ENCODE peak calls at places on chromosomes 6 and 20, in four cellular contexts. R, B, C and O are unnamed samples.

GRCh38 chr6:16253399-16254144 is 15.2 kb downstream of the GMPR start:
- DNase-seq in B (no peak), C (no peak), R (no peak), O (no peak)

GRCh38 chr6:163491901-163492300 is 77.4 kb downstream of the QKI start:
- DNase-seq in B (no peak), C (no peak), R (no peak), O (no peak)

GRCh38 chr20:60046860-60047259 is 88.6 kb downstream of the CDH26 start:
- DNase-seq in B (no peak), C (no peak), R (no peak), O (no peak)

GRCh38 chr6:45647341-45648138 is 269.8 kb upstream of the SUPT3H start:
- DNase-seq in R (no peak), B (no peak), C (no peak), O (no peak)

GRCh38 chr6:14369717-14370116 is 252.1 kb downstream of the CD83 start:
- DNase-seq in R (no peak), C (no peak), B (no peak), O (no peak)

GRCh38 chr6:79687759-79688158 is 56.6 kb downstream of the SH3BGRL2 start:
- DNase-seq in C (no peak), R (peak), B (no peak), O (no peak)

GRCh38 chr6:139323511-139324445 is 32.0 kb upstream of the TXLNB start:
- DNase-seq in R (peak), B (no peak), C (no peak), O (peak)

GRCh38 chr6:112298021-112298745 is 43.8 kb upstream of the LAMA4 start:
- DNase-seq in B (no peak), R (no peak), C (no peak), O (no peak)

GRCh38 chr6:137044366-137045220 is at the start of gene IL20RA:
- DNase-seq in B (no peak), C (no peak), R (no peak), O (peak)

GRCh38 chr6:135170238-135170637 is 10.9 kb upstream of the MYB start:
- DNase-seq in C (no peak), R (no peak), B (no peak), O (no peak)

GRCh38 chr20:17614176-17614811 is 44.4 kb downstream of the DSTN start:
- DNase-seq in B (no peak), C (no peak), R (no peak), O (peak)

GRCh38 chr6:28985396-28986164 is 19.5 kb downstream of the ZNF311 start:
- DNase-seq in R (peak), C (peak), B (no peak), O (peak)

GRCh38 chr6:143279385-143279784 is 171.1 kb downstream of the ADAT2 start:
- DNase-seq in R (peak), C (no peak), B (no peak), O (peak)
- TF ChIP-seq NRF1 in R (no peak), C (no peak), B (no peak), O (no peak)

GRCh38 chr20:51419236-51419635 is 123.3 kb downstream of the NFATC2 start:
- DNase-seq in R (peak), C (no peak), B (no peak), O (no peak)

GRCh38 chr20:51419646-51420045 is 122.9 kb downstream of the NFATC2 start:
- DNase-seq in B (no peak), C (no peak), R (no peak), O (no peak)

GRCh38 chr20:51417245-51417560 is 125.3 kb downstream of the NFATC2 start:
- DNase-seq in B (no peak), C (no peak), R (no peak), O (no peak)

GRCh38 chr20:51416532-51417244 is 125.8 kb downstream of the NFATC2 start:
- DNase-seq in C (no peak), B (no peak), R (no peak), O (no peak)

DNA sequence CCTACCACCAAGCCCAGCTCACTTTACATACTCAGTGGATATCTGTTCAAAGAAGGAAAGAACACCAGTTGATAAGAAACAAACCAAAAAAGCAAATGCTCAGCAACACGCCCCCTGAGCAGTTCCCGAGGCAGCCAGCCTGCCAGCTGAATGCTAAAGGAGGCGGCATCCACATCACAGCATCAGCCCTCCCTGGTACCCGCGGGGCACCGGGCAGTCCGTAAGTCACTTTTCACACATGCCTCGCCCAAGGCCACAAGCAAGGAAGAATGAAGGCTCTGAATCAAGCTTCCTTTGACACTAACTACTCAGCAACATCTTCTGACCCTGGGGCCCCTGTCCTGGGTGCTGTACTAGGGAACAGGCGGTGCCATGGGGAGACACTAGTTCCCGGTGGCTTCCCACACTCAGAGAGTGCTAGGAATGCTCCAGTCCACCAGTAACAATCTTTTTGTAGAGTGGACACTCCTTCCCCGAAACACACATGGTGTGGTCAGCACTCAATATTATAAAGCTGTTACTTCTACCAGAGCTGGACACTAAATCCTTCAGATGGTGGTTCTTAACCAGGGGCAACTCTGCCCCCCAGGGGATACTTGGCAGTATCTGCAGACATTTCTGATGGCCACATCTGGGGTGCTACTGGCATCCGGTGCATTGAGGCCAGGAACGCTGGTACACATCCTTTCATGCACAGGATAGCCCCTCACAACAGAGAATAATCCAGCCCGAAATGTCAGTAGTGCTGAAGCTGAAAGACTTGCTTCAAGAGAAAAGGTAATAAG is 124.6 kb downstream of the NFATC2 start:
- DNase-seq in C (no peak), R (no peak), B (no peak), O (no peak)
- TF ChIP-seq NRF1 in C (no peak), R (no peak), B (no peak), O (no peak)

GRCh38 chr20:50625986-50626677 is 65.2 kb downstream of the RIPOR3 start:
- DNase-seq in C (no peak), B (no peak), R (peak), O (peak)
- TF ChIP-seq NRF1 in C (no peak), B (no peak), R (no peak), O (no peak)

GRCh38 chr6:168971549-168971948 is 282.1 kb downstream of the THBS2 start:
- DNase-seq in R (no peak), B (no peak), C (no peak), O (no peak)

GRCh38 chr6:168964138-168964892 is 289.3 kb downstream of the THBS2 start:
- DNase-seq in R (no peak), B (no peak), C (no peak), O (no peak)

GRCh38 chr6:168967556-168967955 is 286.1 kb downstream of the THBS2 start:
- DNase-seq in C (no peak), B (no peak), R (no peak), O (no peak)

GRCh38 chr6:168968801-168969200 is 284.8 kb downstream of the THBS2 start:
- DNase-seq in C (no peak), R (no peak), B (no peak), O (no peak)

DNA sequence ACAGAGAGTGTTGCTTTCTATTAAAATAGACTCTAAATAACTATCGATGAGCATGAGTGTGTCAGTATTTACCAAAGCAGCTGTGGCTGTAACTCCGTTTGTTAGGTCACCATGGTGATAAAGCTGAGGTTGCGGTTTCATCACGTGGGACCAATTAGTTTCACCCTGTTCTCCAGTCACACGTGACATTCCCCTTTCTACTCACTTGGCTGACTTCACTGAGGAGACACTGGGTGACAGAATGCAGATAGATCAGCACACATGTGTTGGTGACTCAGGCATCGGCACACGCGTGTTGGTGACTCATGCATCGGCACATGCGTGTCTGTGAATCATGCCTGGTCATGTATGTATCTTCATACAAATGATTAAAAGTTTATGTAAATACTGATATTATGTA is 285.4 kb downstream of the THBS2 start:
- DNase-seq in B (no peak), R (peak), C (no peak), O (no peak)
- TF ChIP-seq NRF1 in B (no peak), R (no peak), C (no peak), O (no peak)

DNA sequence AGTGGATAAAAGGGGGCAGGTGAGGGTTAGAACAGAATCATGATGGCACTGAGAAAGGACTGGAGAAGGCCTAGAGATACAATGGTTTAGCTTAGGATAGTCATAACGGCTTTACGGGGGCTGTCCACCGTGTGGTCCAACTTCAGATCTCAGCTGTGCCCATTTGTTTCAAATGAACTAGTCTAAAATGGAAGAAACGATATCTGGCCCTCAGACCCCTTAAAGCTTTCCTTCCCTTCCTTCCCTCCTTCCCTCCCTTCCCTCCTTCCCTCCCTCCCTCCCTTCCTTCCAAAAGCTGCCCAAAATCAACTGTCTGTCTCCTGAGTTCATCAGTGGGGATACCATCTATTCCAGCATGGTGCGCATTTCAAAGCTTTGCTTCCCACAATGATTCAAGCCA is 27.9 kb downstream of the TRAM2 start:
- DNase-seq in B (no peak), R (no peak), C (no peak), O (no peak)
- TF ChIP-seq NRF1 in B (no peak), R (no peak), C (no peak), O (no peak)

GRCh38 chr6:118501099-118501498 is 47.0 kb upstream of the PLN start:
- DNase-seq in C (no peak), B (no peak), R (no peak), O (no peak)

GRCh38 chr6:118489990-118490389 is 58.1 kb upstream of the PLN start:
- DNase-seq in C (no peak), R (no peak), B (no peak), O (no peak)

GRCh38 chr6:118500130-118501015 is 47.7 kb upstream of the PLN start:
- DNase-seq in C (no peak), R (no peak), B (no peak), O (no peak)

GRCh38 chr6:118495639-118496296 is 52.3 kb upstream of the PLN start:
- DNase-seq in B (no peak), C (no peak), R (no peak), O (no peak)
- TF ChIP-seq NRF1 in B (no peak), C (no peak), R (no peak), O (no peak)

DNA sequence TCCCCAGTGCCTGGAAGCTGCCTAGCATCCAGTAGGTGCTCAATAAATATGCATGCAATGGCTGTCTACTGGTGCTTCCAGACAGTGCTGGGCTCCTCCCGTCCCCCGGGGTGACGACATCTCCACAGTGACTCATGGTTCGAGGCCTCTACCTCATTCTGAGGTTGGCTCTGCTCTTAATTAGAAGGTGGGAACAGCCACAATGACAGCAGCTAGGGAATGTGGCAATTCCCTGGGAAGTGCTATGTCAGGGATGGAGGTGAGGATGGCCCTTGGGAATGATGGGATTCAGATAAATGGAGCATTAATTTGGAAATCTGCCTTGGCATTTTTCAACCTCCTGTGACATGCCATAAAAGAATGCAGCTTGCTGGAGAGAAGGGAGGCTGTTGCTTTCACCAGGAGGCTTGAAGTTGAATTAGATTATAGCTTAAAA is 43.5 kb upstream of the NFATC2 start:
- DNase-seq in R (no peak), C (no peak), B (no peak), O (no peak)
- TF ChIP-seq NRF1 in R (no peak), C (no peak), B (no peak), O (no peak)

GRCh38 chr6:85403331-85404015 is 46.4 kb upstream of the NT5E start:
- DNase-seq in B (no peak), R (no peak), C (no peak), O (no peak)
- TF ChIP-seq NRF1 in B (no peak), R (no peak), C (no peak), O (no peak)

DNA sequence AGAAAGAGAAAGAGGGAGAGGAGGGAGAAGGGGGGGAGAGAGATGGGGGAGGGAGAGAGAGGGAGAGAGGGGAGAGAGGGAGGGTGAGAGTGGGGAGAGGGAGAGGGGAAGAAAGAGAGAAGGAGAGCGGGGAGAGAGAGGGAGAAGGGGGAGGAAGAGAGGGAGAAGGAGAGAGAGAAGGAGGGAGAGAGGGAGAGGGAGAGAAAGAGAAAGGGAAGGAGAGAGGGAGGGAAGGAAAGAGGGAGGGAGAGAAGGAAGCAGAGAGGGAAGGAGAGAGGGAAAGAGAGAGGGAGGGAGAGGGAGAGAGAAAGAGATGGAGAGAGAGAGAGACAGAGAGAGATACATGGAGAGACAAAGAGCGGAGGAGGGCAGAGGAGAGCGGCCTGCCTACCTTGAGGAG is 23.8 kb downstream of the GATA5 start:
- DNase-seq in R (no peak), B (no peak), C (no peak), O (no peak)
- TF ChIP-seq NRF1 in R (no peak), B (no peak), C (no peak), O (no peak)